ENCODE peak calls at places on chromosomes 11 and 22, in six cellular contexts. One of them, this sample, is unnamed.

GRCh38 chr22:24926849-24927579 is 19.5 kb downstream of the LHFPL7 start:
- DNase-seq in stimulated activated CD4-positive, alpha-beta T cell treated with anti-CD3 and anti-CD28 coated beads, Interleukin-4, amount 100 ng/mL, for 48 hours: no peak
- DNase-seq in AG09309: no peak
- DNase-seq in astrocyte of the spinal cord: peak
- DNase-seq in Caco-2: no peak
- DNase-seq in lower leg skin: no peak
- DNase-seq in this sample: no peak

GRCh38 chr22:49827853-49828598 is at the start of gene BRD1:
- DNase-seq in stimulated activated CD4-positive, alpha-beta T cell treated with anti-CD3 and anti-CD28 coated beads, Interleukin-4, amount 100 ng/mL, for 48 hours: peak
- DNase-seq in AG09309: no peak
- DNase-seq in astrocyte of the spinal cord: peak
- DNase-seq in Caco-2: no peak
- DNase-seq in lower leg skin: no peak
- DNase-seq in this sample: no peak

GRCh38 chr22:46010951-46011626 is 34.1 kb upstream of the WNT7B start:
- DNase-seq in stimulated activated CD4-positive, alpha-beta T cell treated with anti-CD3 and anti-CD28 coated beads, Interleukin-4, amount 100 ng/mL, for 48 hours: no peak
- DNase-seq in AG09309: no peak
- DNase-seq in astrocyte of the spinal cord: peak
- DNase-seq in Caco-2: no peak
- DNase-seq in lower leg skin: no peak
- DNase-seq in this sample: no peak

GRCh38 chr11:57781529-57781943 is 19.9 kb downstream of the CTNND1 start:
- DNase-seq in stimulated activated CD4-positive, alpha-beta T cell treated with anti-CD3 and anti-CD28 coated beads, Interleukin-4, amount 100 ng/mL, for 48 hours: no peak
- DNase-seq in AG09309: no peak
- DNase-seq in astrocyte of the spinal cord: no peak
- DNase-seq in Caco-2: peak
- DNase-seq in lower leg skin: peak
- DNase-seq in this sample: no peak

GRCh38 chr11:119614227-119615002 is 114.6 kb downstream of the NECTIN1 start:
- DNase-seq in stimulated activated CD4-positive, alpha-beta T cell treated with anti-CD3 and anti-CD28 coated beads, Interleukin-4, amount 100 ng/mL, for 48 hours: no peak
- DNase-seq in AG09309: no peak
- DNase-seq in astrocyte of the spinal cord: no peak
- DNase-seq in Caco-2: no peak
- DNase-seq in lower leg skin: no peak
- DNase-seq in this sample: no peak

GRCh38 chr11:64296830-64297721 is 3.1 kb upstream of the CATSPERZ start:
- DNase-seq in stimulated activated CD4-positive, alpha-beta T cell treated with anti-CD3 and anti-CD28 coated beads, Interleukin-4, amount 100 ng/mL, for 48 hours: no peak
- DNase-seq in AG09309: no peak
- DNase-seq in astrocyte of the spinal cord: no peak
- DNase-seq in Caco-2: no peak
- DNase-seq in lower leg skin: no peak
- DNase-seq in this sample: no peak

GRCh38 chr11:88174627-88175003 is 628 bp downstream of the RAB38 start:
- DNase-seq in stimulated activated CD4-positive, alpha-beta T cell treated with anti-CD3 and anti-CD28 coated beads, Interleukin-4, amount 100 ng/mL, for 48 hours: peak
- DNase-seq in AG09309: peak
- DNase-seq in astrocyte of the spinal cord: peak
- DNase-seq in Caco-2: no peak
- DNase-seq in lower leg skin: peak
- DNase-seq in this sample: no peak

GRCh38 chr11:116578971-116579687 is 193.7 kb downstream of the BUD13 start:
- DNase-seq in stimulated activated CD4-positive, alpha-beta T cell treated with anti-CD3 and anti-CD28 coated beads, Interleukin-4, amount 100 ng/mL, for 48 hours: no peak
- DNase-seq in AG09309: no peak
- DNase-seq in astrocyte of the spinal cord: no peak
- DNase-seq in Caco-2: no peak
- DNase-seq in lower leg skin: no peak
- DNase-seq in this sample: no peak

GRCh38 chr22:27245056-27245455 is 556.5 kb downstream of the MN1 start:
- DNase-seq in stimulated activated CD4-positive, alpha-beta T cell treated with anti-CD3 and anti-CD28 coated beads, Interleukin-4, amount 100 ng/mL, for 48 hours: no peak
- DNase-seq in AG09309: no peak
- DNase-seq in astrocyte of the spinal cord: no peak
- DNase-seq in Caco-2: no peak
- DNase-seq in lower leg skin: no peak
- DNase-seq in this sample: no peak

GRCh38 chr22:33038131-33038772 is 19.9 kb downstream of the SYN3 start:
- DNase-seq in stimulated activated CD4-positive, alpha-beta T cell treated with anti-CD3 and anti-CD28 coated beads, Interleukin-4, amount 100 ng/mL, for 48 hours: no peak
- DNase-seq in AG09309: no peak
- DNase-seq in astrocyte of the spinal cord: no peak
- DNase-seq in Caco-2: no peak
- DNase-seq in lower leg skin: no peak
- DNase-seq in this sample: no peak

GRCh38 chr22:44730034-44730433 is 22.3 kb upstream of the ARHGAP8 start:
- DNase-seq in stimulated activated CD4-positive, alpha-beta T cell treated with anti-CD3 and anti-CD28 coated beads, Interleukin-4, amount 100 ng/mL, for 48 hours: no peak
- DNase-seq in AG09309: no peak
- DNase-seq in astrocyte of the spinal cord: no peak
- DNase-seq in Caco-2: no peak
- DNase-seq in lower leg skin: no peak
- DNase-seq in this sample: no peak

GRCh38 chr11:7551571-7551970 is 37.8 kb downstream of the PPFIBP2 start:
- DNase-seq in stimulated activated CD4-positive, alpha-beta T cell treated with anti-CD3 and anti-CD28 coated beads, Interleukin-4, amount 100 ng/mL, for 48 hours: no peak
- DNase-seq in AG09309: peak
- DNase-seq in astrocyte of the spinal cord: no peak
- DNase-seq in Caco-2: no peak
- DNase-seq in lower leg skin: no peak
- DNase-seq in this sample: peak

GRCh38 chr11:131859811-131860210 is 489.4 kb downstream of the NTM start:
- DNase-seq in stimulated activated CD4-positive, alpha-beta T cell treated with anti-CD3 and anti-CD28 coated beads, Interleukin-4, amount 100 ng/mL, for 48 hours: no peak
- DNase-seq in AG09309: peak
- DNase-seq in astrocyte of the spinal cord: peak
- DNase-seq in Caco-2: no peak
- DNase-seq in lower leg skin: no peak
- DNase-seq in this sample: peak

GRCh38 chr11:87173185-87174039 is 135.7 kb downstream of the TMEM135 start:
- DNase-seq in stimulated activated CD4-positive, alpha-beta T cell treated with anti-CD3 and anti-CD28 coated beads, Interleukin-4, amount 100 ng/mL, for 48 hours: no peak
- DNase-seq in AG09309: peak
- DNase-seq in astrocyte of the spinal cord: peak
- DNase-seq in Caco-2: no peak
- DNase-seq in lower leg skin: no peak
- DNase-seq in this sample: peak

GRCh38 chr11:76523786-76524436 is 79.1 kb downstream of the EMSY start:
- DNase-seq in stimulated activated CD4-positive, alpha-beta T cell treated with anti-CD3 and anti-CD28 coated beads, Interleukin-4, amount 100 ng/mL, for 48 hours: no peak
- DNase-seq in AG09309: no peak
- DNase-seq in astrocyte of the spinal cord: no peak
- DNase-seq in Caco-2: no peak
- DNase-seq in lower leg skin: no peak
- DNase-seq in this sample: no peak

GRCh38 chr11:17164361-17165246 is 43.2 kb downstream of the PIK3C2A start:
- DNase-seq in stimulated activated CD4-positive, alpha-beta T cell treated with anti-CD3 and anti-CD28 coated beads, Interleukin-4, amount 100 ng/mL, for 48 hours: no peak
- DNase-seq in AG09309: no peak
- DNase-seq in astrocyte of the spinal cord: no peak
- DNase-seq in Caco-2: no peak
- DNase-seq in lower leg skin: no peak
- DNase-seq in this sample: peak

GRCh38 chr22:22711532-22711913 is 67.1 kb downstream of the GGTLC2 start:
- DNase-seq in stimulated activated CD4-positive, alpha-beta T cell treated with anti-CD3 and anti-CD28 coated beads, Interleukin-4, amount 100 ng/mL, for 48 hours: no peak
- DNase-seq in AG09309: no peak
- DNase-seq in astrocyte of the spinal cord: no peak
- DNase-seq in Caco-2: no peak
- DNase-seq in lower leg skin: peak
- DNase-seq in this sample: no peak

GRCh38 chr11:116527180-116527991 is 245.4 kb downstream of the BUD13 start:
- DNase-seq in stimulated activated CD4-positive, alpha-beta T cell treated with anti-CD3 and anti-CD28 coated beads, Interleukin-4, amount 100 ng/mL, for 48 hours: no peak
- DNase-seq in AG09309: no peak
- DNase-seq in astrocyte of the spinal cord: no peak
- DNase-seq in Caco-2: peak
- DNase-seq in lower leg skin: no peak
- DNase-seq in this sample: no peak

GRCh38 chr11:1750481-1750839 is at the start of gene IFITM10:
- DNase-seq in stimulated activated CD4-positive, alpha-beta T cell treated with anti-CD3 and anti-CD28 coated beads, Interleukin-4, amount 100 ng/mL, for 48 hours: no peak
- DNase-seq in AG09309: no peak
- DNase-seq in astrocyte of the spinal cord: no peak
- DNase-seq in Caco-2: no peak
- DNase-seq in lower leg skin: no peak
- DNase-seq in this sample: no peak

GRCh38 chr22:32130464-32130863 is 28.6 kb downstream of the C22orf42 start:
- DNase-seq in stimulated activated CD4-positive, alpha-beta T cell treated with anti-CD3 and anti-CD28 coated beads, Interleukin-4, amount 100 ng/mL, for 48 hours: no peak
- DNase-seq in AG09309: no peak
- DNase-seq in astrocyte of the spinal cord: no peak
- DNase-seq in Caco-2: no peak
- DNase-seq in lower leg skin: no peak
- DNase-seq in this sample: no peak

GRCh38 chr11:95230054-95231034 is 658 bp downstream of the SESN3 start:
- DNase-seq in stimulated activated CD4-positive, alpha-beta T cell treated with anti-CD3 and anti-CD28 coated beads, Interleukin-4, amount 100 ng/mL, for 48 hours: no peak
- DNase-seq in AG09309: no peak
- DNase-seq in astrocyte of the spinal cord: peak
- DNase-seq in Caco-2: peak
- DNase-seq in lower leg skin: peak
- DNase-seq in this sample: no peak

GRCh38 chr11:46413755-46414465 is 22.3 kb upstream of the CHRM4 start:
- DNase-seq in stimulated activated CD4-positive, alpha-beta T cell treated with anti-CD3 and anti-CD28 coated beads, Interleukin-4, amount 100 ng/mL, for 48 hours: no peak
- DNase-seq in AG09309: no peak
- DNase-seq in astrocyte of the spinal cord: no peak
- DNase-seq in Caco-2: no peak
- DNase-seq in lower leg skin: no peak
- DNase-seq in this sample: no peak

GRCh38 chr11:8265681-8266241 is 2.1 kb upstream of the LMO1 start:
- DNase-seq in stimulated activated CD4-positive, alpha-beta T cell treated with anti-CD3 and anti-CD28 coated beads, Interleukin-4, amount 100 ng/mL, for 48 hours: no peak
- DNase-seq in AG09309: no peak
- DNase-seq in astrocyte of the spinal cord: no peak
- DNase-seq in Caco-2: peak
- DNase-seq in lower leg skin: no peak
- DNase-seq in this sample: no peak

GRCh38 chr11:72685560-72686480 is 11.6 kb upstream of the PDE2A start:
- DNase-seq in stimulated activated CD4-positive, alpha-beta T cell treated with anti-CD3 and anti-CD28 coated beads, Interleukin-4, amount 100 ng/mL, for 48 hours: peak
- DNase-seq in AG09309: peak
- DNase-seq in astrocyte of the spinal cord: no peak
- DNase-seq in Caco-2: no peak
- DNase-seq in lower leg skin: no peak
- DNase-seq in this sample: no peak

GRCh38 chr11:2813141-2813908 is 72.2 kb downstream of the CDKN1C start:
- DNase-seq in stimulated activated CD4-positive, alpha-beta T cell treated with anti-CD3 and anti-CD28 coated beads, Interleukin-4, amount 100 ng/mL, for 48 hours: no peak
- DNase-seq in AG09309: no peak
- DNase-seq in astrocyte of the spinal cord: peak
- DNase-seq in Caco-2: no peak
- DNase-seq in lower leg skin: no peak
- DNase-seq in this sample: no peak

GRCh38 chr11:73085189-73085875 is 56.8 kb downstream of the FCHSD2 start:
- DNase-seq in stimulated activated CD4-positive, alpha-beta T cell treated with anti-CD3 and anti-CD28 coated beads, Interleukin-4, amount 100 ng/mL, for 48 hours: no peak
- DNase-seq in AG09309: no peak
- DNase-seq in astrocyte of the spinal cord: peak
- DNase-seq in Caco-2: no peak
- DNase-seq in lower leg skin: no peak
- DNase-seq in this sample: no peak

GRCh38 chr11:57546869-57547518 is 9.6 kb downstream of the SMTNL1 start:
- DNase-seq in stimulated activated CD4-positive, alpha-beta T cell treated with anti-CD3 and anti-CD28 coated beads, Interleukin-4, amount 100 ng/mL, for 48 hours: no peak
- DNase-seq in AG09309: no peak
- DNase-seq in astrocyte of the spinal cord: peak
- DNase-seq in Caco-2: peak
- DNase-seq in lower leg skin: no peak
- DNase-seq in this sample: no peak

GRCh38 chr11:12005061-12005460 is 3.4 kb downstream of the DKK3 start:
- DNase-seq in stimulated activated CD4-positive, alpha-beta T cell treated with anti-CD3 and anti-CD28 coated beads, Interleukin-4, amount 100 ng/mL, for 48 hours: no peak
- DNase-seq in AG09309: no peak
- DNase-seq in astrocyte of the spinal cord: no peak
- DNase-seq in Caco-2: no peak
- DNase-seq in lower leg skin: no peak
- DNase-seq in this sample: no peak

GRCh38 chr11:22785251-22785650 is 44.4 kb downstream of the SVIP start:
- DNase-seq in stimulated activated CD4-positive, alpha-beta T cell treated with anti-CD3 and anti-CD28 coated beads, Interleukin-4, amount 100 ng/mL, for 48 hours: no peak
- DNase-seq in AG09309: no peak
- DNase-seq in astrocyte of the spinal cord: peak
- DNase-seq in Caco-2: no peak
- DNase-seq in lower leg skin: no peak
- DNase-seq in this sample: no peak

GRCh38 chr11:71102251-71102995 is 150.0 kb downstream of the SHANK2 start:
- DNase-seq in stimulated activated CD4-positive, alpha-beta T cell treated with anti-CD3 and anti-CD28 coated beads, Interleukin-4, amount 100 ng/mL, for 48 hours: no peak
- DNase-seq in AG09309: no peak
- DNase-seq in astrocyte of the spinal cord: no peak
- DNase-seq in Caco-2: no peak
- DNase-seq in lower leg skin: no peak
- DNase-seq in this sample: no peak

GRCh38 chr22:17264321-17265052 is 45.3 kb upstream of the ADA2 start:
- DNase-seq in stimulated activated CD4-positive, alpha-beta T cell treated with anti-CD3 and anti-CD28 coated beads, Interleukin-4, amount 100 ng/mL, for 48 hours: no peak
- DNase-seq in AG09309: no peak
- DNase-seq in astrocyte of the spinal cord: peak
- DNase-seq in Caco-2: no peak
- DNase-seq in lower leg skin: no peak
- DNase-seq in this sample: no peak

GRCh38 chr11:126405906-126406305 is 50.4 kb downstream of the ST3GAL4 start:
- DNase-seq in stimulated activated CD4-positive, alpha-beta T cell treated with anti-CD3 and anti-CD28 coated beads, Interleukin-4, amount 100 ng/mL, for 48 hours: no peak
- DNase-seq in AG09309: no peak
- DNase-seq in astrocyte of the spinal cord: no peak
- DNase-seq in Caco-2: peak
- DNase-seq in lower leg skin: no peak
- DNase-seq in this sample: no peak

GRCh38 chr22:44182591-44183588 is 2.2 kb downstream of the PARVG start:
- DNase-seq in stimulated activated CD4-positive, alpha-beta T cell treated with anti-CD3 and anti-CD28 coated beads, Interleukin-4, amount 100 ng/mL, for 48 hours: peak
- DNase-seq in AG09309: no peak
- DNase-seq in astrocyte of the spinal cord: no peak
- DNase-seq in Caco-2: no peak
- DNase-seq in lower leg skin: peak
- DNase-seq in this sample: no peak

GRCh38 chr11:3939211-3939610 is 83.7 kb downstream of the STIM1 start:
- DNase-seq in stimulated activated CD4-positive, alpha-beta T cell treated with anti-CD3 and anti-CD28 coated beads, Interleukin-4, amount 100 ng/mL, for 48 hours: no peak
- DNase-seq in AG09309: peak
- DNase-seq in astrocyte of the spinal cord: peak
- DNase-seq in Caco-2: no peak
- DNase-seq in lower leg skin: no peak
- DNase-seq in this sample: peak

GRCh38 chr11:44268073-44268806 is 41.7 kb downstream of the ALX4 start:
- DNase-seq in stimulated activated CD4-positive, alpha-beta T cell treated with anti-CD3 and anti-CD28 coated beads, Interleukin-4, amount 100 ng/mL, for 48 hours: no peak
- DNase-seq in AG09309: no peak
- DNase-seq in astrocyte of the spinal cord: no peak
- DNase-seq in Caco-2: no peak
- DNase-seq in lower leg skin: no peak
- DNase-seq in this sample: no peak

GRCh38 chr22:49569286-49570031 is 258.2 kb downstream of the BRD1 start:
- DNase-seq in stimulated activated CD4-positive, alpha-beta T cell treated with anti-CD3 and anti-CD28 coated beads, Interleukin-4, amount 100 ng/mL, for 48 hours: no peak
- DNase-seq in AG09309: no peak
- DNase-seq in astrocyte of the spinal cord: no peak
- DNase-seq in Caco-2: peak
- DNase-seq in lower leg skin: no peak
- DNase-seq in this sample: no peak

GRCh38 chr22:46202897-46203589 is 47.0 kb downstream of the CDPF1 start:
- DNase-seq in stimulated activated CD4-positive, alpha-beta T cell treated with anti-CD3 and anti-CD28 coated beads, Interleukin-4, amount 100 ng/mL, for 48 hours: no peak
- DNase-seq in AG09309: no peak
- DNase-seq in astrocyte of the spinal cord: no peak
- DNase-seq in Caco-2: no peak
- DNase-seq in lower leg skin: no peak
- DNase-seq in this sample: no peak

GRCh38 chr22:23137905-23138520 is 3.8 kb downstream of the RSPH14 start:
- DNase-seq in stimulated activated CD4-positive, alpha-beta T cell treated with anti-CD3 and anti-CD28 coated beads, Interleukin-4, amount 100 ng/mL, for 48 hours: no peak
- DNase-seq in AG09309: no peak
- DNase-seq in astrocyte of the spinal cord: peak
- DNase-seq in Caco-2: no peak
- DNase-seq in lower leg skin: no peak
- DNase-seq in this sample: no peak

GRCh38 chr11:5198285-5198684 is 2.2 kb downstream of the OR51V1 start:
- DNase-seq in stimulated activated CD4-positive, alpha-beta T cell treated with anti-CD3 and anti-CD28 coated beads, Interleukin-4, amount 100 ng/mL, for 48 hours: no peak
- DNase-seq in AG09309: no peak
- DNase-seq in astrocyte of the spinal cord: no peak
- DNase-seq in Caco-2: no peak
- DNase-seq in lower leg skin: no peak
- DNase-seq in this sample: no peak

This sample was measured in BJ.